ENCODE peak calls at places on chromosome 1, in six cellular contexts. One of them, this sample, is unnamed.

GRCh38 chr1:111878649-111879048 is 110.8 kb downstream of the KCND3 start:
- DNase-seq in lower leg skin: no peak
- DNase-seq in GM10248: no peak
- DNase-seq in NB4: no peak
- DNase-seq in progenitor cell of endocrine pancreas: no peak
- DNase-seq in endodermal cell: no peak
- DNase-seq in this sample: no peak

GRCh38 chr1:212459656-212460055 is 26.9 kb downstream of the NENF start:
- DNase-seq in endodermal cell: no peak
- DNase-seq in GM10248: no peak
- DNase-seq in NB4: no peak
- DNase-seq in progenitor cell of endocrine pancreas: no peak
- DNase-seq in lower leg skin: no peak
- DNase-seq in this sample: no peak

GRCh38 chr1:197905699-197906351 is 3.4 kb downstream of the C1orf53 start:
- DNase-seq in GM10248: no peak
- DNase-seq in lower leg skin: no peak
- DNase-seq in progenitor cell of endocrine pancreas: no peak
- DNase-seq in NB4: no peak
- DNase-seq in endodermal cell: no peak
- DNase-seq in this sample: no peak

GRCh38 chr1:47769983-47770382 is 227.2 kb downstream of the TRABD2B start:
- DNase-seq in endodermal cell: no peak
- DNase-seq in lower leg skin: no peak
- DNase-seq in NB4: no peak
- DNase-seq in progenitor cell of endocrine pancreas: no peak
- DNase-seq in GM10248: no peak
- DNase-seq in this sample: no peak

GRCh38 chr1:67731322-67731721 is 46.3 kb downstream of the GADD45A start:
- DNase-seq in GM10248: no peak
- DNase-seq in NB4: no peak
- DNase-seq in progenitor cell of endocrine pancreas: no peak
- DNase-seq in lower leg skin: no peak
- DNase-seq in endodermal cell: no peak
- DNase-seq in this sample: no peak

GRCh38 chr1:172630060-172630818 is 28.7 kb upstream of the FASLG start:
- DNase-seq in lower leg skin: no peak
- DNase-seq in GM10248: no peak
- DNase-seq in endodermal cell: no peak
- DNase-seq in NB4: peak
- DNase-seq in progenitor cell of endocrine pancreas: no peak
- DNase-seq in this sample: no peak

GRCh38 chr1:116375884-116376733 is 3.1 kb downstream of the ATP1A1 start:
- DNase-seq in GM10248: no peak
- DNase-seq in lower leg skin: peak
- DNase-seq in endodermal cell: peak
- DNase-seq in progenitor cell of endocrine pancreas: no peak
- DNase-seq in NB4: peak
- DNase-seq in this sample: no peak

GRCh38 chr1:225896937-225897549 is 8.1 kb upstream of the LEFTY1 start:
- DNase-seq in lower leg skin: no peak
- DNase-seq in GM10248: peak
- DNase-seq in NB4: no peak
- DNase-seq in endodermal cell: peak
- DNase-seq in progenitor cell of endocrine pancreas: no peak
- DNase-seq in this sample: no peak

GRCh38 chr1:216044538-216044937 is 378.7 kb downstream of the USH2A start:
- DNase-seq in lower leg skin: no peak
- DNase-seq in GM10248: no peak
- DNase-seq in endodermal cell: no peak
- DNase-seq in NB4: no peak
- DNase-seq in progenitor cell of endocrine pancreas: no peak
- DNase-seq in this sample: no peak

GRCh38 chr1:20703124-20703756 is 14.6 kb downstream of the KIF17 start:
- DNase-seq in lower leg skin: no peak
- DNase-seq in endodermal cell: no peak
- DNase-seq in progenitor cell of endocrine pancreas: no peak
- DNase-seq in GM10248: no peak
- DNase-seq in NB4: no peak
- DNase-seq in this sample: no peak

GRCh38 chr1:20701446-20701845 is 16.4 kb downstream of the KIF17 start:
- DNase-seq in NB4: no peak
- DNase-seq in GM10248: no peak
- DNase-seq in lower leg skin: no peak
- DNase-seq in endodermal cell: no peak
- DNase-seq in progenitor cell of endocrine pancreas: no peak
- DNase-seq in this sample: no peak

GRCh38 chr1:20700636-20701215 is 17.1 kb downstream of the KIF17 start:
- DNase-seq in endodermal cell: no peak
- DNase-seq in GM10248: no peak
- DNase-seq in lower leg skin: no peak
- DNase-seq in progenitor cell of endocrine pancreas: no peak
- DNase-seq in NB4: no peak
- DNase-seq in this sample: no peak

GRCh38 chr1:20701847-20702246 is 16.0 kb downstream of the KIF17 start:
- DNase-seq in GM10248: no peak
- DNase-seq in lower leg skin: no peak
- DNase-seq in NB4: no peak
- DNase-seq in endodermal cell: no peak
- DNase-seq in progenitor cell of endocrine pancreas: no peak
- DNase-seq in this sample: no peak

DNA sequence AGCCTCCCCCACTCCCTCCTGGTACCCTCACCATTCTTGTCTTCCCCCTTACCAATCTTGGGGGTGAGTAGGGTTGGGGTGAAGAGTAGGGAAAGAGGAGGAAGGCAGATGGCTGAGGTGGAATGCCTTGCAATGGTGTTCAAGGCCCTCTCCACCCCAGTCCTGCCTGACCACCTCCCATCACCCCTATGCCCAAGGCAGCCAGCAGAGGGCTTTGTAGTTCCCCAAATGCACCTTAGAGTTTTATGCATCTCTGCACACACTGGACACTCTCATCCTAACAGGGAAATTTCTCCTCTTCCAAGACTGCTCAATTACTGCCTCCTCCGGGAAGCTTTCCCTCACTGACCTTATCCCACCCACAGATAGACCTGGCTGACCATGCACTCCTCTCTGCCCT is 15.4 kb downstream of the KIF17 start:
- DNase-seq in NB4: peak
- DNase-seq in lower leg skin: no peak
- DNase-seq in progenitor cell of endocrine pancreas: no peak
- DNase-seq in GM10248: no peak
- DNase-seq in endodermal cell: no peak
- DNase-seq in this sample: no peak
- TF ChIP-seq CTCF in NB4: peak
- TF ChIP-seq CTCF in lower leg skin: no peak
- TF ChIP-seq CTCF in progenitor cell of endocrine pancreas: peak
- TF ChIP-seq CTCF in GM10248: peak
- TF ChIP-seq CTCF in endodermal cell: peak
- TF ChIP-seq CTCF in this sample: no peak

DNA sequence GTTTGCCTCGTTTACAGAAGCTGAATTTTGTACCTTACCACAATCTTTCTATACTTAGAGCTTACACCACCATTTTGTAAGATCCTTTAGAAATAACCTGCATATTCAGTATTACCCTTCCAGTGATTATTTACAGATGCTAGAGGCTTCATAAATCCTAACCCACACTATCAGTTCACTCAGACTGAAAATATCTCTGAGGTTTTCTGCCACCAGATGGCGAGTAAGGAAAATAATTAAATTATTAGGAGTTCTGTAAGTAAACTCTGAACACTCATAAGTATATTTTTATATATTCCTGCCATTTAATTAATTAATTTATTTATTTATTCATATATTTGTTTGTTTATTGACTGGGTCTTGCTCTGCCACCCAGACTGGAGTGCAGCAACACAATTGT is 1635.2 kb downstream of the PLA2G4A start:
- DNase-seq in progenitor cell of endocrine pancreas: no peak
- DNase-seq in lower leg skin: no peak
- DNase-seq in NB4: no peak
- DNase-seq in GM10248: no peak
- DNase-seq in endodermal cell: no peak
- DNase-seq in this sample: no peak
- TF ChIP-seq CTCF in progenitor cell of endocrine pancreas: no peak
- TF ChIP-seq CTCF in lower leg skin: no peak
- TF ChIP-seq CTCF in NB4: no peak
- TF ChIP-seq CTCF in GM10248: no peak
- TF ChIP-seq CTCF in endodermal cell: peak
- TF ChIP-seq CTCF in this sample: no peak

GRCh38 chr1:64398937-64399336 is 71.0 kb upstream of the CACHD1 start:
- DNase-seq in GM10248: no peak
- DNase-seq in endodermal cell: no peak
- DNase-seq in progenitor cell of endocrine pancreas: no peak
- DNase-seq in NB4: peak
- DNase-seq in lower leg skin: no peak
- DNase-seq in this sample: no peak

GRCh38 chr1:64401285-64401684 is 68.6 kb upstream of the CACHD1 start:
- DNase-seq in progenitor cell of endocrine pancreas: no peak
- DNase-seq in NB4: no peak
- DNase-seq in GM10248: no peak
- DNase-seq in endodermal cell: no peak
- DNase-seq in lower leg skin: no peak
- DNase-seq in this sample: no peak

GRCh38 chr1:64392109-64392508 is 77.8 kb upstream of the CACHD1 start:
- DNase-seq in progenitor cell of endocrine pancreas: no peak
- DNase-seq in lower leg skin: no peak
- DNase-seq in endodermal cell: peak
- DNase-seq in NB4: no peak
- DNase-seq in GM10248: no peak
- DNase-seq in this sample: no peak

GRCh38 chr1:64393790-64394189 is 76.1 kb upstream of the CACHD1 start:
- DNase-seq in lower leg skin: no peak
- DNase-seq in progenitor cell of endocrine pancreas: no peak
- DNase-seq in GM10248: no peak
- DNase-seq in NB4: no peak
- DNase-seq in endodermal cell: no peak
- DNase-seq in this sample: no peak

GRCh38 chr1:64396817-64397216 is 73.1 kb upstream of the CACHD1 start:
- DNase-seq in lower leg skin: no peak
- DNase-seq in NB4: peak
- DNase-seq in GM10248: no peak
- DNase-seq in endodermal cell: peak
- DNase-seq in progenitor cell of endocrine pancreas: no peak
- DNase-seq in this sample: no peak
- TF ChIP-seq CTCF in lower leg skin: no peak
- TF ChIP-seq CTCF in NB4: peak
- TF ChIP-seq CTCF in GM10248: no peak
- TF ChIP-seq CTCF in endodermal cell: peak
- TF ChIP-seq CTCF in progenitor cell of endocrine pancreas: no peak
- TF ChIP-seq CTCF in this sample: no peak

DNA sequence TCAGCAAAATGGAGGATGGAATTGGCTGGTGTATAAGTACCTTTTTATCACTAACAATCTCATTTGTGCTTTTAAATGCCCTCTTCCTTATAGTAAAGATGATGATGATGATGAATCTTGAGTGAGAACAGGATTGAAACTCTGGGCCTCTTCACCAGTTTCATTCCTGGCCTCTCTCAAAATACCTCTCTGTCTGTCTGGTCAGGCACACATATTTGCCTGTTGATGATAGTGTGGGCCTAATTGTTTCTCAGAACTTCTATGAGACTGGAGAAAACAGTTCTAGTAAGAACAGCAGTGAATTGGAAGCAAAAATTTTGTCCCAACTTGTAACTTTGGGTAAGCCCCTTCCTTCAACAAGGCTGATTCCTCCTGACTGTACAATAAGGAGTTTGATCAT is 94.4 kb upstream of the RGS4 start:
- DNase-seq in progenitor cell of endocrine pancreas: no peak
- DNase-seq in NB4: no peak
- DNase-seq in lower leg skin: no peak
- DNase-seq in GM10248: no peak
- DNase-seq in endodermal cell: no peak
- DNase-seq in this sample: no peak
- TF ChIP-seq CTCF in progenitor cell of endocrine pancreas: no peak
- TF ChIP-seq CTCF in NB4: no peak
- TF ChIP-seq CTCF in lower leg skin: no peak
- TF ChIP-seq CTCF in GM10248: no peak
- TF ChIP-seq CTCF in endodermal cell: no peak
- TF ChIP-seq CTCF in this sample: no peak